ENCODE peak calls at places on chromosomes 11 and 22, in six cellular contexts. R is spleen, N is choroid plexus epithelial cell, L is Panc1, C is NB4, T is AG10803. I is an unnamed sample.

GRCh38 chr11:94010136-94010535 is 11.0 kb upstream of the HEPHL1 start:
- DNase-seq in C (no peak), L (no peak), R (no peak), T (no peak), N (no peak), I (no peak)

GRCh38 chr11:123321641-123322040 is 108.4 kb upstream of the GRAMD1B start:
- DNase-seq in T (no peak), C (no peak), N (no peak), R (no peak), L (no peak), I (no peak)

GRCh38 chr22:26672060-26672471 is 14.7 kb downstream of the MIAT start:
- DNase-seq in N (no peak), T (no peak), L (no peak), C (no peak), R (peak; percentile 87), I (no peak)

GRCh38 chr11:2213384-2213842 is 41.8 kb upstream of the TH start:
- DNase-seq in L (no peak), N (no peak), C (no peak), T (no peak), R (peak; percentile 73), I (peak; percentile 15)

GRCh38 chr11:83521647-83522596 is 235.8 kb upstream of the CCDC90B start:
- DNase-seq in N (peak; percentile 36), C (peak; percentile 47), L (no peak), R (no peak), T (peak; percentile 34), I (no peak)

GRCh38 chr11:8925711-8926110 is 7.0 kb downstream of the C11orf16 start:
- DNase-seq in R (no peak), L (no peak), C (no peak), N (no peak), T (no peak), I (no peak)

GRCh38 chr11:105861225-105861624 is 160.8 kb downstream of the MSANTD4 start:
- DNase-seq in L (peak; percentile 18), N (peak; percentile 56), R (no peak), T (no peak), C (no peak), I (no peak)

GRCh38 chr11:99418927-99419707 is 398.4 kb downstream of the CNTN5 start:
- DNase-seq in R (no peak), N (peak; percentile 29), L (no peak), T (no peak), C (no peak), I (no peak)

GRCh38 chr11:62830904-62831519 is 839 bp downstream of the STX5 start:
- DNase-seq in R (peak; percentile 82), N (no peak), L (no peak), T (no peak), C (peak; percentile 86), I (peak; percentile 52)

GRCh38 chr11:120137611-120138521 is at the start of gene TRIM29:
- DNase-seq in N (no peak), L (no peak), T (no peak), C (no peak), R (peak; percentile 64), I (no peak)

DNA sequence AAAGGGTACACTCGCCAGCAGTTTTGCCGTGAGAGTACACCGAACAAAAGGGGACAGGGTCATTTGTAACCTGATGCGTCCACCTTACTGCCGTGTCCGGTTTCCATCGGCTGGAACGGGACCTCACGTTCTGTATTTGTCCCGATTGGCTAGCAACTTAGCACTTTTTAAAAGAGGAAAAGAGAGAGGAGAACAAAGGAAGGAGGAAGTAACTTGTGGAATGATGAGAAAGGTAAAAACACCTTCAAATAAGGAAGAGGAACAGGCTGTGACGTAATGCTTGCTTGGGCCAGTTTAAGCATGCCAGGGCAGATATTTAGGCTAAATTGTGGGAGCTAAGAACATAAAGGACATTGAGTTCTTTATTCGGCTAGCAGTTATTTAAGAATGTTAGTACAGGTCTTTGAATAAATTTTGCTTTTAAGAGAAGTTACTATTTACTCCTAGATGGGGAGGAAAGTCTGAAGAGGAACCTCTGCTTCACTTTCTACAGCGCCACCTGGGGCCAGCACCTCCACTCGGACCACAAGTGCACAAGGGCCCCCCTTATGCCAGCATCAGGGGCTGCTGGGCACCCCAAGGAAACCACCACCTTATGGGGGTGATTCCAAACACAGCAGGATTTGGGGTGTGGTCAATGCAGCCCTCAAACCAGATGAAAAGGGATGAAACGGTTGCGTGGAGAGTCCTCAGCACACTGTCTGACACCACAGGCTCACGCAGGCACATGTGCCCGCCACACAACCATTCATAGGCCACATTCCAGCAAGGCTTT is 5.8 kb downstream of the ARSA start:
- DNase-seq in T (no peak), N (no peak), C (peak; percentile 36), R (peak; percentile 86), L (no peak), I (no peak)
- TF ChIP-seq CTCF in T (no peak), N (peak; percentile 33), C (peak; percentile 47), R (peak; percentile 42), L (peak; percentile 71), I (no peak)

DNA sequence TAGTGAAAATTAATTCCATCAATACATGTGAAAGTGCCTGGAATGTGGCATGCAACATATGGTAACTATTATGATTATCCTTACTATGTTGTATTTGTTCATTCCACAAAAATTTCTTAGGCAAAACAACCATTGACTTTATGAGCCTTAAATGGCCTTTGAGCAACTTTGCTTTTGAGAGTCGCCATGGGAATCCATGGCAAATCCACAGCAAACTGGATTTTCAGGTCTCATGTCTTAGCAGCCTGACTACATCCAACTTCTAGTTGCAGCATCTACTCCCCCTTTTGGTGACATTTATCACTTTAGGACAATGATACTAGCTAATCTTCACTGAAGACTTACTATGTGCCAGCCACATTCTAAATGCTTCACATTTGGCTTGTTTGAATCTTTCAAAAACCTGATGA is 56.8 kb downstream of the SLC1A2 start:
- DNase-seq in R (no peak), N (no peak), C (no peak), L (no peak), T (peak; percentile 94), I (no peak)
- TF ChIP-seq CTCF in R (no peak), N (no peak), C (no peak), L (peak; percentile 13), T (peak; percentile 38), I (no peak)

GRCh38 chr22:34866501-34867171 is 199.3 kb upstream of the ISX start:
- DNase-seq in C (no peak), R (no peak), L (no peak), N (peak; percentile 1), T (peak; percentile 68), I (no peak)
- TF ChIP-seq CTCF in C (no peak), R (no peak), L (no peak), N (no peak), T (no peak), I (no peak)

GRCh38 chr11:133619973-133620372 is 87.7 kb upstream of the OPCML start:
- DNase-seq in N (no peak), R (no peak), L (no peak), C (peak; percentile 33), T (no peak), I (no peak)
- TF ChIP-seq CTCF in N (no peak), R (no peak), L (peak; percentile 27), C (peak; percentile 27), T (no peak), I (no peak)

DNA sequence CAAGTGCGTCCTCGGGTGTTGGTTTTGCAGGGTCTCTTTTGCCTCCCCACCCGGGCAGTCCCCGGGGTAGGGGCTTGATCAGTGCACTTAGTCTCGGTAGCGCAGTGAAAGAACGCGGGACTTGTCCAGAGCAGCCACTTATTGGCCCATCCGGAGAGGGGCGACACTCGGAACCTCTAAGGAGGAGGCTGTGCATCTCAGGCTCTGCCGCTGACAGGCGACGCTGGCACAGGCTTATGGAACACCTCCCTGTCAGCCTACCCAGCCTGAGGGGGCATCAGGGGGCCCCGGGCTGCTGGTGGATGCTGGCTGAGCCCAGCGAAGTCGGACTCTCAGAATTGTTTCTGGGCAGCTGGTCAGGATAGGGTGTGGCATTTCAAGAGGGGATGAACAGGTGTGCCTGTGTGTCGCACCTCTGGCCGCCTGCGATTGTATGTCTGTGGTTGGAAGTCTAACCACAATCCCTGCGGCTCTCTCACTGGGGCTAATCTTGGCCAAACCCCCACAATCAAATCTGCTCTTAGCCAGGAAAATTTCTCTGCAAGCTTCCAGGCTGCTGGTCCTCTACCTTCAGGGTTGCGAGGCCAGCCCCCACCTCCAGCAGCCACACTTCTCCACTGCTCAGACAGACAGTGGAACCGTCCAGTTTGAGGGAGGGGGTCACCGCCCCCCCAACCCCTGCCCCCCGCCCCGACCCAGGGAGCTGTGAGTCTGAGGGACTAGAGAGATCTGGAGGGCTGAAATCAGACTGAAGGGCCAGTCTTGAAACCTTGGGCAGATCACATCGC is 814 bp downstream of the ATG16L2 start:
- DNase-seq in C (peak; percentile 87), N (peak; percentile 63), R (peak; percentile 92), L (no peak), T (peak; percentile 56), I (no peak)
- TF ChIP-seq CTCF in C (peak; percentile 1), N (peak; percentile 6), R (no peak), L (no peak), T (no peak), I (no peak)

GRCh38 chr11:117876341-117877119 is at the start of gene FXYD6:
- DNase-seq in C (no peak), N (peak; percentile 30), T (no peak), R (peak; percentile 81), L (no peak), I (no peak)
- TF ChIP-seq CTCF in C (no peak), N (no peak), T (no peak), R (no peak), L (no peak), I (no peak)

DNA sequence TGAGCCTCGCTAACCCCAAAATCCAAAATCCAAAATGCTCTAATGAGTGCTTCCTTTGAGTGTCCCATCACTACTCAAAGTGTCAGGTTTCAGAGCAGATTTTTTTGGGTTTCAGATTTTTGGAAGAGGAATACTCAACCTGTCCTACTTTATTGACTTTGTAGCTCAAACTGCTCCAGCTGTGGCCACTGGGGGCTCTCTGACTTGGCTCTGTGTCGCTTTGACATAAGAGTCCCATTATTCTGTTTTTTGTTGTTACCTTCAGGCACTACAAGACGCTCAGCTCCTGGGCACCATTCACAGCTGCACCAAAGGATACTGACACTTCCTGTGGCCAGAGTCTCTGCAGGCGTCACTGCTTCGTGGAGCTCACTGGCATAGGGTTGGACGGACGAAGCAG is 41.1 kb downstream of the PHF21B start:
- DNase-seq in N (peak; percentile 4), R (no peak), L (no peak), T (no peak), C (no peak), I (no peak)
- TF ChIP-seq CTCF in N (peak; percentile 27), R (no peak), L (no peak), T (no peak), C (peak; percentile 40), I (no peak)

DNA sequence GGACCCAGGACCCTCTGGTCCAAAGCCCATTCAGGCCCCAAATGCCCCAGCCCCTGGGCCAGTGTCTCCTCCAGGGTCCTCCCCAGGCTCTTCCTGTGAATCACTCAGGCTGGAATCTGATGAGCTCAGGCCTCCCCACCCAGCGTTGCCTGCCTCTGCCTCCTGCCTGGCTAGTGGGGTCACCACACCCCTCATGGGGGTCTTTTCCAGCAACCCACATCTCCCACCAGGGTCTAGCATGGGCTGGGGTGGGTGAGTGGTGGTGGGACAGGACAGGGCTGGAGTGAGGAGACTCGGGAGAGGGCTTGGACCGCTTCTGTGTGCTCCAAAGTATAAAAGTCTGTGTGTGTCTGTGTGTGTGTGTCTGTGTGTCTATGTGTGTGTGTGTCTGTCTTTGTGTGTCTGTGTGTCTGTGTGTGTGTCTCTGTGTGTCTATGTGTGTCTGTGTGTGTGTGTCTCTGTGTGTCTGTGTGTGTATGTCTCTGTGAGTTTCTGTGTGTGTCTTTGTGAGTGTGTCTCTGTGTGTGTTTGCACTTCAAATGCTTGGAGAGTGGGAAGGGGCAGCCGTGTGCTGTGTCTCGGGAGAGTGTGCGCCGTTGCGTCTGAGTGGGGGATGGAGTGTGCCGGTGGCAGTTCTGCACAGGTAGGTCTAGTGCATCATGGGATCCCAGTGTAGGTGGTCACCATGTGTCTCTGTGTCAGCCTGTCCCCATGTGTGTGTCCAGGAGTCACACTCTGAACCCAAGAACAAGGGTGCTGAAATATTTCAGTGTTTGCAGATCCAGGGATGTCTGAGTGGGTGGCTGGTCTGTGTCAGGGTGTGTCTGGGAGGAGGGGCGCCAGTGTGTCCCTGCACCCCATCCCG is 8.8 kb downstream of the RIN1 start:
- DNase-seq in N (peak; percentile 71), L (no peak), R (no peak), C (no peak), T (peak; percentile 68), I (peak; percentile 71)
- TF ChIP-seq CTCF in N (peak; percentile 23), L (no peak), R (no peak), C (no peak), T (peak; percentile 17), I (no peak)